ENCODE peak calls at places on chromosomes 12 and 14, in six cellular contexts. X, Z, H, T, E and N are unnamed samples.
A peak's percentile ranks its signal among the peaks of the same experiment; 100 is the strongest.

GRCh38 chr14:44662250-44662891 is 155.3 kb upstream of the FSCB start:
- DNase-seq in X (no peak), Z (no peak), H (no peak), T (no peak), E (no peak), N (no peak)

GRCh38 chr12:3930216-3930615 is 57.0 kb upstream of the PARP11 start:
- DNase-seq in X (no peak), Z (no peak), H (no peak), T (no peak), E (no peak), N (no peak)

GRCh38 chr12:45446013-45446412 is 230.1 kb downstream of the ANO6 start:
- DNase-seq in X (no peak), Z (no peak), H (no peak), T (no peak), E (no peak), N (no peak)

GRCh38 chr14:92897922-92898599 is 24.9 kb upstream of the CHGA start:
- DNase-seq in X (no peak), Z (no peak), H (no peak), T (no peak), E (no peak), N (no peak)

GRCh38 chr14:73463411-73463810 is 5.1 kb upstream of the NUMB start:
- DNase-seq in X (peak; percentile 33), Z (no peak), H (peak; percentile 70), T (peak; percentile 66), E (peak; percentile 19), N (peak; percentile 90)

GRCh38 chr12:8687846-8688601 is 9.8 kb upstream of the RIMKLB start:
- DNase-seq in X (peak; percentile 53), Z (peak; percentile 56), H (no peak), T (no peak), E (peak; percentile 55), N (peak; percentile 85)

GRCh38 chr12:88552672-88553079 is 27.6 kb downstream of the KITLG start:
- DNase-seq in X (no peak), Z (no peak), H (no peak), T (no peak), E (no peak), N (peak; percentile 62)

GRCh38 chr14:28398501-28398900 is 368.1 kb upstream of the FOXG1 start:
- DNase-seq in X (no peak), Z (no peak), H (no peak), T (no peak), E (no peak), N (peak; percentile 84)

GRCh38 chr14:33194551-33194950 is 255.9 kb downstream of the NPAS3 start:
- DNase-seq in X (no peak), Z (no peak), H (no peak), T (no peak), E (no peak), N (no peak)

GRCh38 chr14:37172936-37173613 is 669 bp upstream of the SLC25A21 start:
- DNase-seq in X (no peak), Z (no peak), H (no peak), T (no peak), E (no peak), N (no peak)

GRCh38 chr12:23197266-23197665 is 572.3 kb downstream of the ETNK1 start:
- DNase-seq in X (no peak), Z (no peak), H (no peak), T (no peak), E (no peak), N (no peak)

GRCh38 chr14:102194856-102195255 is 55.2 kb downstream of the WDR20 start:
- DNase-seq in X (no peak), Z (no peak), H (no peak), T (no peak), E (no peak), N (no peak)

GRCh38 chr14:51442513-51443175 is 202.6 kb downstream of the TMX1 start:
- DNase-seq in X (no peak), Z (peak; percentile 42), H (no peak), T (no peak), E (no peak), N (peak; percentile 94)

GRCh38 chr12:64884164-64884542 is 59.7 kb downstream of the TBC1D30 start:
- DNase-seq in X (no peak), Z (no peak), H (no peak), T (no peak), E (no peak), N (no peak)

GRCh38 chr12:108653922-108654321 is 20.2 kb upstream of the SELPLG start:
- DNase-seq in X (no peak), Z (no peak), H (no peak), T (no peak), E (no peak), N (no peak)

GRCh38 chr14:100830681-100831080 is 4.8 kb downstream of the MEG3 start:
- DNase-seq in X (no peak), Z (no peak), H (no peak), T (no peak), E (peak; percentile 76), N (no peak)

GRCh38 chr14:96085369-96085768 is 46.2 kb downstream of the C14orf132 start:
- DNase-seq in X (no peak), Z (no peak), H (no peak), T (no peak), E (no peak), N (no peak)

GRCh38 chr12:49674318-49674985 is 32.8 kb downstream of the FMNL3 start:
- DNase-seq in X (no peak), Z (no peak), H (no peak), T (no peak), E (peak; percentile 9), N (peak; percentile 31)

GRCh38 chr12:110754101-110754793 is 11.6 kb upstream of the PPP1CC start:
- DNase-seq in X (no peak), Z (peak; percentile 36), H (no peak), T (no peak), E (no peak), N (no peak)

GRCh38 chr12:14771651-14772137 is 31.6 kb downstream of the WBP11 start:
- DNase-seq in X (no peak), Z (no peak), H (no peak), T (no peak), E (no peak), N (no peak)

GRCh38 chr14:19917243-19917642 is 3.2 kb upstream of the OR4K5 start:
- DNase-seq in X (no peak), Z (no peak), H (no peak), T (no peak), E (no peak), N (no peak)

GRCh38 chr14:19920021-19920657 is at the start of gene OR4K5:
- DNase-seq in X (no peak), Z (no peak), H (no peak), T (no peak), E (no peak), N (no peak)

GRCh38 chr14:19918553-19919264 is 1.7 kb upstream of the OR4K5 start:
- DNase-seq in X (no peak), Z (no peak), H (no peak), T (no peak), E (no peak), N (no peak)

GRCh38 chr14:19917955-19918518 is 2.4 kb upstream of the OR4K5 start:
- DNase-seq in X (no peak), Z (no peak), H (no peak), T (no peak), E (no peak), N (no peak)
- H3K9me3 ChIP-seq in X (no peaks in the 10 kb centered on the region), Z (no peaks in the 10 kb centered on the region), H (no peaks in the 10 kb centered on the region), T (no peaks in the 10 kb centered on the region), E (no peaks in the 10 kb centered on the region), N (no peaks in the 10 kb centered on the region)

GRCh38 chr12:94359761-94360160 is 99.9 kb downstream of the CEP83 start:
- DNase-seq in X (no peak), Z (no peak), H (no peak), T (no peak), E (no peak), N (no peak)

GRCh38 chr12:94362653-94363052 is 97.0 kb downstream of the CEP83 start:
- DNase-seq in X (no peak), Z (no peak), H (no peak), T (no peak), E (no peak), N (no peak)
- H3K36me3 ChIP-seq in X (peaks cover 4% of the 10 kb centered on the region), Z (no peaks in the 10 kb centered on the region), H (no peaks in the 10 kb centered on the region), T (no peaks in the 10 kb centered on the region), E (peaks cover 2% of the 10 kb centered on the region), N (peaks cover 6% of the 10 kb centered on the region)

DNA sequence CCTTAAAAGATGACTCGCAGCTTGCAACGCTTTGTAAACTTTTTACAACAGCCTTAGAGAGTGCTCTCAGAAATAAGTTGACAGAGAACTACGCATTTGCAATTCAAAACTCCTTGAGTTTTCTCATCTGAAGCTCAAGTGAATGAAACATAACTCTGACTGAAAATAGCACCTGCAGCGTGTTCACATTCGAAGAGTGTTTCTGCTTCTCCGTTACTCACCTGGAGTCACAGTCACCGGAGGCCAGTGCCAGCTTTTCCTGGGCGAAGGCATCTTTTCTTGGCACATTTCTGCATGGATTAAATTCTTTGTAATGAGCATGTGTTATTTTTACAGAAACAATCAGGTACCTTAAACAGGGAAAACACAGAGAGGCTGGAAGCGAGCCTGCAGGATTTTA is 56.0 kb upstream of the GALNT9 start:
- DNase-seq in X (no peak), Z (no peak), H (no peak), T (no peak), E (no peak), N (no peak)
- H3K27me3 ChIP-seq in X (no peaks in the 10 kb centered on the region), Z (no peaks in the 10 kb centered on the region), H (peaks cover 16% of the 10 kb centered on the region), T (peaks cover 27% of the 10 kb centered on the region), E (no peaks in the 10 kb centered on the region), N (peaks cover 64% of the 10 kb centered on the region)

GRCh38 chr14:38561657-38562056 is 305.8 kb upstream of the CLEC14A start:
- DNase-seq in X (no peak), Z (no peak), H (no peak), T (no peak), E (no peak), N (no peak)
- H3K9me3 ChIP-seq in X (peaks cover 8% of the 10 kb centered on the region), Z (no peaks in the 10 kb centered on the region), H (peaks cover 2% of the 10 kb centered on the region), T (peaks cover 20% of the 10 kb centered on the region), E (peaks cover 9% of the 10 kb centered on the region), N (peaks cover 16% of the 10 kb centered on the region)

GRCh38 chr12:113171543-113171942 is 13.7 kb downstream of the DDX54 start:
- DNase-seq in X (no peak), Z (no peak), H (no peak), T (no peak), E (no peak), N (no peak)

GRCh38 chr12:113169697-113170096 is 15.6 kb downstream of the DDX54 start:
- DNase-seq in X (no peak), Z (no peak), H (peak; percentile 40), T (no peak), E (no peak), N (no peak)

GRCh38 chr12:113172185-113172584 is 13.1 kb downstream of the DDX54 start:
- DNase-seq in X (no peak), Z (no peak), H (no peak), T (no peak), E (no peak), N (no peak)

GRCh38 chr12:113170926-113171325 is 14.4 kb downstream of the DDX54 start:
- DNase-seq in X (no peak), Z (no peak), H (no peak), T (no peak), E (no peak), N (no peak)

DNA sequence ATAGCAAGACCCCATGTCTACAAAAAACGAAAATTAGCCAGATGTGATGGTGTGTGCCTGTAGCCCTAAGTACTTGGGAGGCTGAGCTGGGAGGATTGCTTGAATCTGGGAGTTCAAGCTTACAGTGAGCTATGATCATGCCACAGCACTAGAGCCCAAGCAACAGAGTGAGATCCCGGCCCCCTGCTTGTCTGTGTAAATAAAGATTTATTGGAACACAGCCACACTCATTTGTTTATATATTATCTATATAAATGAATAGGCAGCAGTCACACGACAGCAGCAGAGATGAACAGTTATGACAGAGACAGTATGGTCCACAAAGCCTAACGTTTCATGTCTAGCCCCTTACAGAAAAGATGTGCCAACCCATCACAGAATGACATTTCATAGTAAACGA is 14.8 kb downstream of the DDX54 start:
- DNase-seq in X (no peak), Z (no peak), H (no peak), T (no peak), E (no peak), N (no peak)
- H3K36me3 ChIP-seq in X (peaks cover 75% of the 10 kb centered on the region), Z (no peaks in the 10 kb centered on the region), H (peaks cover 13% of the 10 kb centered on the region), T (peaks cover 100% of the 10 kb centered on the region), E (peaks cover 91% of the 10 kb centered on the region), N (peaks cover 89% of the 10 kb centered on the region)